ENCODE peak calls at places on chromosomes 3 and 15, in six cellular contexts. One of them, this sample, is unnamed.

GRCh38 chr3:194715022-194715800 is 29.5 kb downstream of the FAM43A start:
- DNase-seq in activated T-helper 1 cell treated with anti-CD3 and anti-CD28 coated beads, Interleukin-2, amount 50 U/mL, for 16 hours: no peak
- DNase-seq in ELR: peak
- DNase-seq in gastrocnemius medialis: no peak
- DNase-seq in Right ventricle myocardium superior: no peak
- DNase-seq in B cell: no peak
- DNase-seq in this sample: no peak

GRCh38 chr15:85854345-85855097 is 59.8 kb upstream of the KLHL25 start:
- DNase-seq in activated T-helper 1 cell treated with anti-CD3 and anti-CD28 coated beads, Interleukin-2, amount 50 U/mL, for 16 hours: no peak
- DNase-seq in ELR: peak
- DNase-seq in gastrocnemius medialis: no peak
- DNase-seq in Right ventricle myocardium superior: no peak
- DNase-seq in B cell: peak
- DNase-seq in this sample: peak

GRCh38 chr3:123633530-123633929 is 48.7 kb upstream of the HACD2 start:
- DNase-seq in activated T-helper 1 cell treated with anti-CD3 and anti-CD28 coated beads, Interleukin-2, amount 50 U/mL, for 16 hours: no peak
- DNase-seq in ELR: no peak
- DNase-seq in gastrocnemius medialis: no peak
- DNase-seq in Right ventricle myocardium superior: no peak
- DNase-seq in B cell: no peak
- DNase-seq in this sample: no peak

GRCh38 chr3:52106951-52107611 is 47.1 kb downstream of the POC1A start:
- DNase-seq in activated T-helper 1 cell treated with anti-CD3 and anti-CD28 coated beads, Interleukin-2, amount 50 U/mL, for 16 hours: no peak
- DNase-seq in ELR: no peak
- DNase-seq in gastrocnemius medialis: no peak
- DNase-seq in Right ventricle myocardium superior: peak
- DNase-seq in B cell: no peak
- DNase-seq in this sample: no peak

GRCh38 chr3:50515565-50516047 is 12.2 kb upstream of the CACNA2D2 start:
- DNase-seq in activated T-helper 1 cell treated with anti-CD3 and anti-CD28 coated beads, Interleukin-2, amount 50 U/mL, for 16 hours: no peak
- DNase-seq in ELR: no peak
- DNase-seq in gastrocnemius medialis: no peak
- DNase-seq in Right ventricle myocardium superior: peak
- DNase-seq in B cell: peak
- DNase-seq in this sample: no peak

GRCh38 chr3:182182531-182182968 is 470.8 kb downstream of the SOX2 start:
- DNase-seq in activated T-helper 1 cell treated with anti-CD3 and anti-CD28 coated beads, Interleukin-2, amount 50 U/mL, for 16 hours: no peak
- DNase-seq in ELR: no peak
- DNase-seq in gastrocnemius medialis: peak
- DNase-seq in Right ventricle myocardium superior: no peak
- DNase-seq in B cell: no peak
- DNase-seq in this sample: no peak

GRCh38 chr3:24933401-24933800 is 438.8 kb upstream of the THRB start:
- DNase-seq in activated T-helper 1 cell treated with anti-CD3 and anti-CD28 coated beads, Interleukin-2, amount 50 U/mL, for 16 hours: no peak
- DNase-seq in ELR: no peak
- DNase-seq in gastrocnemius medialis: no peak
- DNase-seq in Right ventricle myocardium superior: no peak
- DNase-seq in B cell: no peak
- DNase-seq in this sample: no peak

GRCh38 chr3:129913618-129914017 is 20.1 kb upstream of the TMCC1 start:
- DNase-seq in activated T-helper 1 cell treated with anti-CD3 and anti-CD28 coated beads, Interleukin-2, amount 50 U/mL, for 16 hours: no peak
- DNase-seq in ELR: no peak
- DNase-seq in gastrocnemius medialis: no peak
- DNase-seq in Right ventricle myocardium superior: no peak
- DNase-seq in B cell: no peak
- DNase-seq in this sample: no peak

GRCh38 chr3:184235381-184236032 is 6.1 kb downstream of the VWA5B2 start:
- DNase-seq in activated T-helper 1 cell treated with anti-CD3 and anti-CD28 coated beads, Interleukin-2, amount 50 U/mL, for 16 hours: no peak
- DNase-seq in ELR: no peak
- DNase-seq in gastrocnemius medialis: no peak
- DNase-seq in Right ventricle myocardium superior: no peak
- DNase-seq in B cell: no peak
- DNase-seq in this sample: no peak

GRCh38 chr15:62711691-62712454 is 330.7 kb upstream of the TPM1 start:
- DNase-seq in activated T-helper 1 cell treated with anti-CD3 and anti-CD28 coated beads, Interleukin-2, amount 50 U/mL, for 16 hours: no peak
- DNase-seq in ELR: peak
- DNase-seq in gastrocnemius medialis: no peak
- DNase-seq in Right ventricle myocardium superior: no peak
- DNase-seq in B cell: no peak
- DNase-seq in this sample: no peak

GRCh38 chr3:43748179-43748578 is 57.4 kb downstream of the ABHD5 start:
- DNase-seq in activated T-helper 1 cell treated with anti-CD3 and anti-CD28 coated beads, Interleukin-2, amount 50 U/mL, for 16 hours: no peak
- DNase-seq in ELR: peak
- DNase-seq in gastrocnemius medialis: no peak
- DNase-seq in Right ventricle myocardium superior: no peak
- DNase-seq in B cell: no peak
- DNase-seq in this sample: no peak

GRCh38 chr3:118144919-118145318 is 889.7 kb downstream of the IGSF11 start:
- DNase-seq in activated T-helper 1 cell treated with anti-CD3 and anti-CD28 coated beads, Interleukin-2, amount 50 U/mL, for 16 hours: no peak
- DNase-seq in ELR: no peak
- DNase-seq in gastrocnemius medialis: no peak
- DNase-seq in Right ventricle myocardium superior: no peak
- DNase-seq in B cell: no peak
- DNase-seq in this sample: no peak

GRCh38 chr15:59828262-59828661 is 139.1 kb upstream of the BNIP2 start:
- DNase-seq in activated T-helper 1 cell treated with anti-CD3 and anti-CD28 coated beads, Interleukin-2, amount 50 U/mL, for 16 hours: no peak
- DNase-seq in ELR: no peak
- DNase-seq in gastrocnemius medialis: no peak
- DNase-seq in Right ventricle myocardium superior: no peak
- DNase-seq in B cell: no peak
- DNase-seq in this sample: no peak

GRCh38 chr3:42980909-42981308 is 1.8 kb downstream of the GASK1A start:
- DNase-seq in activated T-helper 1 cell treated with anti-CD3 and anti-CD28 coated beads, Interleukin-2, amount 50 U/mL, for 16 hours: no peak
- DNase-seq in ELR: no peak
- DNase-seq in gastrocnemius medialis: no peak
- DNase-seq in Right ventricle myocardium superior: no peak
- DNase-seq in B cell: no peak
- DNase-seq in this sample: no peak

GRCh38 chr3:46298871-46299607 is 54.9 kb upstream of the CCR2 start:
- DNase-seq in activated T-helper 1 cell treated with anti-CD3 and anti-CD28 coated beads, Interleukin-2, amount 50 U/mL, for 16 hours: no peak
- DNase-seq in ELR: no peak
- DNase-seq in gastrocnemius medialis: no peak
- DNase-seq in Right ventricle myocardium superior: no peak
- DNase-seq in B cell: no peak
- DNase-seq in this sample: no peak

GRCh38 chr15:94856267-94856854 is 625.0 kb downstream of the MCTP2 start:
- DNase-seq in activated T-helper 1 cell treated with anti-CD3 and anti-CD28 coated beads, Interleukin-2, amount 50 U/mL, for 16 hours: no peak
- DNase-seq in ELR: no peak
- DNase-seq in gastrocnemius medialis: no peak
- DNase-seq in Right ventricle myocardium superior: no peak
- DNase-seq in B cell: no peak
- DNase-seq in this sample: no peak

GRCh38 chr3:120816728-120817127 is 74.2 kb downstream of the GTF2E1 start:
- DNase-seq in activated T-helper 1 cell treated with anti-CD3 and anti-CD28 coated beads, Interleukin-2, amount 50 U/mL, for 16 hours: no peak
- DNase-seq in ELR: no peak
- DNase-seq in gastrocnemius medialis: no peak
- DNase-seq in Right ventricle myocardium superior: no peak
- DNase-seq in B cell: no peak
- DNase-seq in this sample: no peak

GRCh38 chr3:130539005-130539404 is 22.0 kb downstream of the COL6A6 start:
- DNase-seq in activated T-helper 1 cell treated with anti-CD3 and anti-CD28 coated beads, Interleukin-2, amount 50 U/mL, for 16 hours: no peak
- DNase-seq in ELR: peak
- DNase-seq in gastrocnemius medialis: no peak
- DNase-seq in Right ventricle myocardium superior: peak
- DNase-seq in B cell: peak
- DNase-seq in this sample: peak

This sample was measured in HFF-Myc.